ENCODE peak calls at places on chromosomes 11 and 22, in six cellular contexts. S, T, Y, K, D and X are unnamed samples.

GRCh38 chr22:50153056-50153755 is 17.3 kb upstream of the PANX2 start:
- DNase-seq in K (no peak), Y (no peak), D (no peak), S (no peak), T (no peak), X (no peak)

GRCh38 chr22:24592846-24593809 is at the start of gene LRRC75B:
- DNase-seq in K (peak; percentile 19), S (peak; percentile 86), D (peak; percentile 93), Y (peak; percentile 85), T (no peak), X (no peak)

GRCh38 chr22:39952347-39952746 is 7.8 kb upstream of the TMA7B start:
- DNase-seq in S (no peak), K (no peak), T (no peak), D (no peak), Y (no peak), X (no peak)

GRCh38 chr11:97732011-97732632 is 1288.6 kb upstream of the CNTN5 start:
- DNase-seq in D (no peak), T (no peak), Y (no peak), S (no peak), K (no peak), X (peak; percentile 49)

GRCh38 chr11:31818874-31819331 is 7.8 kb upstream of the PAX6 start:
- DNase-seq in T (no peak), Y (no peak), K (no peak), S (no peak), D (no peak), X (no peak)

GRCh38 chr11:65262775-65263174 is 1.0 kb downstream of the POLA2 start:
- DNase-seq in D (no peak), T (no peak), S (no peak), Y (no peak), K (no peak), X (no peak)

GRCh38 chr11:94835571-94835970 is 67.4 kb downstream of the AMOTL1 start:
- DNase-seq in T (no peak), K (no peak), D (no peak), S (no peak), Y (peak; percentile 70), X (no peak)

GRCh38 chr11:101444851-101445250 is 139.0 kb downstream of the TRPC6 start:
- DNase-seq in D (no peak), K (no peak), T (no peak), S (no peak), Y (no peak), X (no peak)

GRCh38 chr11:35035894-35036408 is 103.0 kb upstream of the CD44 start:
- DNase-seq in Y (peak; percentile 94), K (peak; percentile 87), D (no peak), S (no peak), T (no peak), X (peak; percentile 61)

GRCh38 chr11:35963911-35964310 is 20.0 kb downstream of the LDLRAD3 start:
- DNase-seq in K (no peak), Y (no peak), T (no peak), S (peak; percentile 23), D (no peak), X (no peak)

GRCh38 chr22:28440517-28441366 is 238.9 kb downstream of the TTC28 start:
- DNase-seq in Y (peak; percentile 80), D (no peak), S (no peak), K (no peak), T (no peak), X (no peak)

GRCh38 chr22:28442951-28443876 is 236.4 kb downstream of the TTC28 start:
- DNase-seq in T (no peak), K (no peak), S (peak; percentile 50), Y (peak; percentile 76), D (peak; percentile 68), X (peak; percentile 14)

GRCh38 chr22:28441720-28442263 is 237.8 kb downstream of the TTC28 start:
- DNase-seq in S (no peak), K (no peak), D (no peak), Y (no peak), T (no peak), X (no peak)

GRCh38 chr22:28444659-28445058 is 235.0 kb downstream of the TTC28 start:
- DNase-seq in T (no peak), Y (no peak), S (no peak), K (no peak), D (no peak), X (no peak)

GRCh38 chr22:28442264-28442950 is 237.2 kb downstream of the TTC28 start:
- DNase-seq in Y (peak; percentile 69), T (no peak), D (peak; percentile 78), K (no peak), S (peak; percentile 49), X (peak; percentile 23)
- H3K4me3 ChIP-seq in Y (peak overlapping the region; percentile 45), T (peak overlapping the region; percentile 51), D (peak overlapping the region; percentile 36), K (peak overlapping the region; percentile 52), S (peak overlapping the region; percentile 62), X (peak overlapping the region; percentile 48)

DNA sequence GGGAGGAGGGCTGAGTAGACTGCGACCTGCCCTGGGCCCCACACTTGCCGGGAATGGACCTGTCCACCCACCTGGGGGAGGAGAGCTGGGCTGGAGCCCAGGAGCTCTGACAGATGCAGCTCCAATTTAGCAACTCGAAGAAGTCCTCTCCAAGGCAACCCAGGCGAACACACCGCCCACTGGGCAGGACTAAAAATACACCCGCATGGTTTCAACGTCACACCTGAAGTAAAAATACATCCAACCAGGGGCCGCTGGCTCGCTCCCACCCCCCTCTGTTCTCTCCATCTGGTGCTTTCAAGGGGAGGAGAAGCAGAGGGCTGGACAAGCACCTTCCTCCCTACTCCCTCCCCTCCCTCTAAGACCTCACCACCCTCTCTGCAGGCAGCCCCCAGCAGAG is 119.9 kb downstream of the FEZ1 start:
- DNase-seq in K (no peak), S (no peak), D (no peak), T (no peak), Y (no peak), X (no peak)
- TF ChIP-seq CTCF in K (no peak), S (no peak), D (no peak), T (no peak), Y (no peak), X (no peak)

DNA sequence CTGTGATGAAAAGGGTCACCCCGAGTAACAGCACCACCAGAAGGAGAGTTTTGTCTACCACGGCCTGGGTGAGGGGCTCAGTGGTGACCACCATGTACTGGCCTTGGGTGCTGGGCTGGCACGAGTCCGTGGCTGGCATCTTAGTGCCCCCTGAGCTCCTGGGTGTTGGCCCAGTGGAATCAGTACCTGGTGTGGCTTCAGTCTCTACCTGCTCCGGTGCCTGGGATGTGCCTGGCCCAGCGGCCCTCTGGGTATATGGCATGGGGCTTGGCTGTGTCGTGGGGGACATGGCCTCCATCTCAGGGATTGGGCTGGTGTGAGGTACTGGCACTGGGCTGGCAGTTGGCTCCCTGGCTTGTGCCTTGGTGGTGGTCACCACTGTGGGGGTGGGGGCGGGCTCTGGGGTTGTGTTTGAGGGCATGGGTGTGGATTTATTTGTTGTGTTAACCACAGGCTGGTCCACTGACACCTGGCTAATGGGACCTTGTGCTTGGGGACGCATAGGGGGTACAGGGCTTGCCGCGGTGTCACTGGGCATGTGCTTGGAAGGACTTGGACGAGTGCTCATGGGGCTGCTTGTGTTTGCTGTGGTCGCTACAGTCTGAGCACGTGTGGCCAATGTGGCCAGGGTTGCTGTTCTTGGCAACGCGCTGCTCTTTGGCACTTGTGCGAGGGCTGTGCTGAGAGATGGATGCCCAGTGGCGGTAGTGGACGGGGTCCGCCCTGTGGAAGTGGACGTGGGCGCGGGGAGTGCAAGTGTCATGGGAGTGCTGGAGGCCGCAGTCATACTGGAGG is 9.8 kb downstream of the C11orf24 start:
- DNase-seq in K (no peak), Y (no peak), D (no peak), T (no peak), S (no peak), X (no peak)
- H3K36me3 ChIP-seq in K (peaks cover 42% of the 10 kb centered on the region), Y (peaks cover 57% of the 10 kb centered on the region), D (peaks cover 24% of the 10 kb centered on the region), T (no peaks in the 10 kb centered on the region), S (peaks cover 63% of the 10 kb centered on the region), X (peaks cover 2% of the 10 kb centered on the region)

GRCh38 chr22:45134313-45134712 is 29.4 kb upstream of the NUP50 start:
- DNase-seq in Y (no peak), T (no peak), S (no peak), K (no peak), D (no peak), X (no peak)
- H3K4me3 ChIP-seq in Y (no peak overlapping the region), T (no peak overlapping the region), S (no peak overlapping the region), K (no peak overlapping the region), D (no peak overlapping the region), X (no peak overlapping the region)

GRCh38 chr22:46996595-46997310 is 234.3 kb downstream of the TBC1D22A start:
- DNase-seq in T (no peak), D (no peak), Y (no peak), K (no peak), S (no peak), X (no peak)
- TF ChIP-seq CTCF in T (no peak), D (no peak), Y (peak; percentile 9), K (peak; percentile 10), S (no peak), X (peak; percentile 14)

DNA sequence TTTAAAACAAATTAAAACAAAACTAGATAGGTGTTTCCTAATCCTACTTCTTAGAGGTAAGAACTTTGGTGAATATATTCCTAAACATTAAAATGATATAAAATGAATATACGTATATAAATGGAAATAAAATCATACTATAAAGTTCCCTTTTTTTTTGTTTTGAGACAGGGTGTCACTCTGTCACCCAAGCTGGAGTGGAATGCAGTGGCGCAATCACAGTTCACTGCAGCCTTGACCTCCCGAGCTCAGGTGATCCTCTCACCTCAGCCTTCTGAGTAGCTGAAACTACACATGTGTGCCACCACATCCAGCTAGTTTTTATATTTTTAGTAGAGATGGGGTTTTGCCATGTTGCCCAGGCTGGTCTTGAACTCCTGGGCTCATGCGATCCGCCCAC is 44.9 kb downstream of the NPAT start:
- DNase-seq in K (no peak), D (no peak), S (no peak), Y (no peak), T (no peak), X (no peak)
- H3K36me3 ChIP-seq in K (peaks cover 1% of the 10 kb centered on the region), D (peaks cover 20% of the 10 kb centered on the region), S (peaks cover 85% of the 10 kb centered on the region), Y (peaks cover 16% of the 10 kb centered on the region), T (peaks cover 13% of the 10 kb centered on the region), X (no peaks in the 10 kb centered on the region)